ENCODE peak calls at places on chromosome 4, in seven cellular contexts. One of them, this sample, is unnamed.

GRCh38 chr4:151692443-151692782 is 68.4 kb downstream of the GATB start:
- DNase-seq in astrocyte of the spinal cord: no peak
- DNase-seq in ovary: no peak
- DNase-seq in OCI-LY7: no peak
- DNase-seq in dorsolateral prefrontal cortex: no peak
- DNase-seq in AG10803: no peak
- DNase-seq in brain microvascular endothelial cell: no peak
- DNase-seq in this sample: no peak

GRCh38 chr4:152460488-152460887 is 75.4 kb downstream of the FBXW7 start:
- DNase-seq in astrocyte of the spinal cord: peak; percentile 57
- DNase-seq in ovary: no peak
- DNase-seq in OCI-LY7: peak; percentile 29
- DNase-seq in dorsolateral prefrontal cortex: no peak
- DNase-seq in AG10803: peak; percentile 83
- DNase-seq in brain microvascular endothelial cell: peak; percentile 42
- DNase-seq in this sample: peak; percentile 86

GRCh38 chr4:3248811-3249661 is at the start of gene MSANTD1:
- DNase-seq in astrocyte of the spinal cord: peak; percentile 47
- DNase-seq in ovary: no peak
- DNase-seq in OCI-LY7: no peak
- DNase-seq in dorsolateral prefrontal cortex: no peak
- DNase-seq in AG10803: peak; percentile 57
- DNase-seq in brain microvascular endothelial cell: peak; percentile 35
- DNase-seq in this sample: peak; percentile 51

GRCh38 chr4:151409470-151410313 is 716 bp downstream of the FHIP1A start:
- DNase-seq in astrocyte of the spinal cord: peak; percentile 8
- DNase-seq in ovary: peak; percentile 60
- DNase-seq in OCI-LY7: no peak
- DNase-seq in dorsolateral prefrontal cortex: no peak
- DNase-seq in AG10803: no peak
- DNase-seq in brain microvascular endothelial cell: no peak
- DNase-seq in this sample: peak; percentile 12

GRCh38 chr4:118968006-118968405 is 79.4 kb downstream of the SYNPO2 start:
- DNase-seq in astrocyte of the spinal cord: peak; percentile 96
- DNase-seq in ovary: peak; percentile 43
- DNase-seq in OCI-LY7: peak; percentile 40
- DNase-seq in dorsolateral prefrontal cortex: no peak
- DNase-seq in AG10803: peak; percentile 91
- DNase-seq in brain microvascular endothelial cell: peak; percentile 88
- DNase-seq in this sample: peak; percentile 87

GRCh38 chr4:10003666-10004065 is 17.6 kb downstream of the SLC2A9 start:
- DNase-seq in astrocyte of the spinal cord: no peak
- DNase-seq in ovary: no peak
- DNase-seq in OCI-LY7: no peak
- DNase-seq in dorsolateral prefrontal cortex: no peak
- DNase-seq in AG10803: no peak
- DNase-seq in brain microvascular endothelial cell: no peak
- DNase-seq in this sample: no peak

GRCh38 chr4:182855312-182855711 is 61.9 kb downstream of the DCTD start:
- DNase-seq in astrocyte of the spinal cord: no peak
- DNase-seq in ovary: no peak
- DNase-seq in OCI-LY7: no peak
- DNase-seq in dorsolateral prefrontal cortex: no peak
- DNase-seq in AG10803: no peak
- DNase-seq in brain microvascular endothelial cell: peak; percentile 46
- DNase-seq in this sample: no peak

GRCh38 chr4:74073358-74073757 is 25.6 kb downstream of the CXCL2 start:
- DNase-seq in astrocyte of the spinal cord: no peak
- DNase-seq in ovary: no peak
- DNase-seq in OCI-LY7: no peak
- DNase-seq in dorsolateral prefrontal cortex: no peak
- DNase-seq in AG10803: no peak
- DNase-seq in brain microvascular endothelial cell: no peak
- DNase-seq in this sample: no peak

GRCh38 chr4:42420120-42420519 is 22.8 kb downstream of the SHISA3 start:
- DNase-seq in astrocyte of the spinal cord: no peak
- DNase-seq in ovary: no peak
- DNase-seq in OCI-LY7: no peak
- DNase-seq in dorsolateral prefrontal cortex: no peak
- DNase-seq in AG10803: no peak
- DNase-seq in brain microvascular endothelial cell: peak; percentile 14
- DNase-seq in this sample: no peak

GRCh38 chr4:114017120-114017917 is 37.9 kb upstream of the ARSJ start:
- DNase-seq in astrocyte of the spinal cord: no peak
- DNase-seq in ovary: no peak
- DNase-seq in OCI-LY7: no peak
- DNase-seq in dorsolateral prefrontal cortex: no peak
- DNase-seq in AG10803: no peak
- DNase-seq in brain microvascular endothelial cell: no peak
- DNase-seq in this sample: no peak

DNA sequence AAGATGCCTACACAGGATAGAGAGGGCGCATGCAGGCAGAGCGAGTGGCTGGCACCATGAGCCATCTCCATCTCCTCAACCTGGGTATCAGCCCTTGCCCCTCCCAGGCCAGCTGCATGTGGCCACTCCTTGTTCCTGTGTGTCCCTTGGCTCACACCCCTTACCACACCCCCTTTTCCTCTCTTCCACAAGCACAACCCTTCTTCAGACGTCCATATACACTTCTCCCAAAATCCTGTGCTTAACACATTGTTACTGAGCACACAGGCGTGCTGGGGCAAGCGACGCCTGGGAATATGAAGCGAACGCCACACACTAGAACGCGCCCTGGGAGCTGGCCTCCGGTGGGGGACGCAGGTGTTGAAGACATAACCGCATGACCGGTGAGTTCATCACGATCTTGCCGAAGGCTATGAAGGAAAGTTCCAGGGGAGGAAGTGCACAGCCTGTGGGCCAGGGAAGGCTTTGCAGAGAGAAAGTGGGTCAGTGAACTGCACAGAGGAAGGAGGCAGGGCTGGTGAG is 19.1 kb upstream of the KIAA0232 start:
- DNase-seq in astrocyte of the spinal cord: no peak
- DNase-seq in ovary: no peak
- DNase-seq in OCI-LY7: no peak
- DNase-seq in dorsolateral prefrontal cortex: no peak
- DNase-seq in AG10803: no peak
- DNase-seq in brain microvascular endothelial cell: no peak
- DNase-seq in this sample: no peak
- TF ChIP-seq CTCF in astrocyte of the spinal cord: no peak
- TF ChIP-seq CTCF in ovary: no peak
- TF ChIP-seq CTCF in OCI-LY7: no peak
- TF ChIP-seq CTCF in dorsolateral prefrontal cortex: no peak
- TF ChIP-seq CTCF in AG10803: peak; percentile 24
- TF ChIP-seq CTCF in brain microvascular endothelial cell: peak; percentile 35
- TF ChIP-seq CTCF in this sample: peak; percentile 7

GRCh38 chr4:89837385-89837995 is 529 bp upstream of the SNCA start:
- DNase-seq in astrocyte of the spinal cord: peak; percentile 50
- DNase-seq in ovary: no peak
- DNase-seq in OCI-LY7: no peak
- DNase-seq in dorsolateral prefrontal cortex: peak; percentile 58
- DNase-seq in AG10803: no peak
- DNase-seq in brain microvascular endothelial cell: peak; percentile 6
- DNase-seq in this sample: peak; percentile 18
- TF ChIP-seq CTCF in astrocyte of the spinal cord: peak; percentile 2
- TF ChIP-seq CTCF in ovary: no peak
- TF ChIP-seq CTCF in OCI-LY7: no peak
- TF ChIP-seq CTCF in dorsolateral prefrontal cortex: no peak
- TF ChIP-seq CTCF in AG10803: no peak
- TF ChIP-seq CTCF in brain microvascular endothelial cell: peak; percentile 24
- TF ChIP-seq CTCF in this sample: no peak

GRCh38 chr4:18075823-18076433 is 54.4 kb upstream of the LCORL start:
- DNase-seq in astrocyte of the spinal cord: no peak
- DNase-seq in ovary: no peak
- DNase-seq in OCI-LY7: peak; percentile 78
- DNase-seq in dorsolateral prefrontal cortex: peak; percentile 10
- DNase-seq in AG10803: no peak
- DNase-seq in brain microvascular endothelial cell: no peak
- DNase-seq in this sample: peak; percentile 38
- TF ChIP-seq CTCF in astrocyte of the spinal cord: no peak
- TF ChIP-seq CTCF in ovary: no peak
- TF ChIP-seq CTCF in OCI-LY7: peak; percentile 84
- TF ChIP-seq CTCF in dorsolateral prefrontal cortex: peak; percentile 37
- TF ChIP-seq CTCF in AG10803: no peak
- TF ChIP-seq CTCF in brain microvascular endothelial cell: peak; percentile 18
- TF ChIP-seq CTCF in this sample: peak; percentile 36

GRCh38 chr4:55154290-55154880 is 29.0 kb upstream of the KDR start:
- DNase-seq in astrocyte of the spinal cord: no peak
- DNase-seq in ovary: no peak
- DNase-seq in OCI-LY7: no peak
- DNase-seq in dorsolateral prefrontal cortex: no peak
- DNase-seq in AG10803: no peak
- DNase-seq in brain microvascular endothelial cell: no peak
- DNase-seq in this sample: no peak
- TF ChIP-seq CTCF in astrocyte of the spinal cord: no peak
- TF ChIP-seq CTCF in ovary: no peak
- TF ChIP-seq CTCF in OCI-LY7: no peak
- TF ChIP-seq CTCF in dorsolateral prefrontal cortex: no peak
- TF ChIP-seq CTCF in AG10803: no peak
- TF ChIP-seq CTCF in brain microvascular endothelial cell: no peak
- TF ChIP-seq CTCF in this sample: no peak

DNA sequence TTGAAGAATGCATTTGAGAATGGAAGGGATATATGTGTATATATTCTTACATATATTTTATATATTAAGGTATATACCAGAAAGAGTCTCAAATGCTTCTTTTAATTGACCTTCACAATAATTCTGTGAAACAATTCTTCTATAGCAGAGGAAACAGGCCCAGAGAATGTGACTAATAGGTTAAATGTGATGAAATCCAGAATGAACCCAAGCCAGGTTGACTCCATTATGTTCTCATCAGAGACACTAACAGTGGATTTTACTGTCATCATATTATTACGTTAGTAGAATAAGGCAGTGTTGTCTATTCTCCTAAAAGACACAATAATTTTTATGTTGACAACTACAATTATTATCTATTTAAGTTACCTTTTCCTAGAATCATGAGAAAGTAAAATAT is 56.1 kb upstream of the ANKRD50 start:
- DNase-seq in astrocyte of the spinal cord: no peak
- DNase-seq in ovary: no peak
- DNase-seq in OCI-LY7: no peak
- DNase-seq in dorsolateral prefrontal cortex: no peak
- DNase-seq in AG10803: peak; percentile 7
- DNase-seq in brain microvascular endothelial cell: no peak
- DNase-seq in this sample: peak; percentile 62
- TF ChIP-seq CTCF in astrocyte of the spinal cord: no peak
- TF ChIP-seq CTCF in ovary: no peak
- TF ChIP-seq CTCF in OCI-LY7: no peak
- TF ChIP-seq CTCF in dorsolateral prefrontal cortex: no peak
- TF ChIP-seq CTCF in AG10803: no peak
- TF ChIP-seq CTCF in brain microvascular endothelial cell: no peak
- TF ChIP-seq CTCF in this sample: no peak

This sample was measured in fibroblast of mammary gland.